ENCODE peak calls at places on chromosomes 11 and 22, in ten cellular contexts. V, T, Q, P, G, L, J, C, R and Y are unnamed samples.

GRCh38 chr11:206516-207212 is 535 bp downstream of the BET1L start:
- DNase-seq in L (peak; percentile 46), R (no peak), V (no peak), G (no peak), T (peak; percentile 23), J (peak; percentile 68), C (peak; percentile 15), Q (no peak), P (peak; percentile 62), Y (no peak)

GRCh38 chr11:565921-566509 is 5.2 kb downstream of the RASSF7 start:
- DNase-seq in T (no peak), R (no peak), P (no peak), Q (no peak), G (no peak), L (no peak), C (no peak), J (no peak), V (no peak), Y (no peak)

GRCh38 chr11:6319001-6319878 is 1.1 kb downstream of the CAVIN3 start:
- DNase-seq in J (no peak), R (no peak), P (peak; percentile 16), V (no peak), C (peak; percentile 32), Q (peak; percentile 6), L (no peak), G (peak; percentile 64), T (no peak), Y (peak; percentile 21)

GRCh38 chr11:95831198-95831883 is 41.0 kb downstream of the CEP57 start:
- DNase-seq in P (no peak), R (no peak), L (no peak), J (no peak), T (no peak), Q (no peak), V (peak; percentile 90), G (peak; percentile 77), C (peak; percentile 74), Y (no peak)

GRCh38 chr11:114102993-114103896 is 43.7 kb downstream of the ZBTB16 start:
- DNase-seq in Q (no peak), R (peak; percentile 25), T (peak; percentile 21), C (no peak), V (no peak), G (no peak), P (no peak), L (no peak), J (no peak), Y (no peak)

GRCh38 chr22:43136255-43136654 is 6.9 kb downstream of the MCAT start:
- DNase-seq in Q (peak; percentile 25), R (peak; percentile 46), C (no peak), G (peak; percentile 59), L (peak; percentile 82), V (no peak), J (no peak), T (peak; percentile 61), P (peak; percentile 57), Y (peak; percentile 82)

GRCh38 chr11:123111465-123111864 is 49.5 kb upstream of the HSPA8 start:
- DNase-seq in V (peak; percentile 51), C (peak; percentile 62), L (peak; percentile 66), R (no peak), Q (peak; percentile 58), J (no peak), T (no peak), P (no peak), G (peak; percentile 70), Y (peak; percentile 75)

GRCh38 chr11:22822204-22822603 is 7.4 kb downstream of the SVIP start:
- DNase-seq in V (no peak), R (no peak), C (no peak), P (no peak), Q (no peak), L (no peak), G (no peak), J (no peak), T (no peak), Y (no peak)

GRCh38 chr11:59172345-59173079 is 580 bp downstream of the DTX4 start:
- DNase-seq in Q (no peak), G (no peak), L (peak; percentile 66), R (peak; percentile 27), T (peak; percentile 24), J (no peak), V (no peak), C (no peak), P (peak; percentile 52), Y (peak; percentile 68)

GRCh38 chr11:65637794-65638317 is at the start of gene SIPA1:
- DNase-seq in L (peak; percentile 75), Q (peak; percentile 91), G (peak; percentile 97), R (peak; percentile 67), J (peak; percentile 84), V (peak; percentile 59), C (peak; percentile 26), P (peak; percentile 80), T (peak; percentile 75), Y (peak; percentile 90)

GRCh38 chr11:40388097-40388818 is 1071.2 kb downstream of the LRRC4C start:
- DNase-seq in J (no peak), G (no peak), P (no peak), Q (no peak), V (no peak), T (no peak), C (peak; percentile 41), L (no peak), R (no peak), Y (no peak)

GRCh38 chr22:30196141-30196866 is 50.3 kb downstream of the LIF start:
- DNase-seq in Q (peak; percentile 100), P (peak; percentile 68), L (peak; percentile 55), R (peak; percentile 70), J (no peak), V (peak; percentile 100), T (peak; percentile 82), C (peak; percentile 99), G (peak; percentile 100), Y (peak; percentile 55)

GRCh38 chr11:65439331-65440181 is 17.0 kb downstream of the NEAT1 start:
- DNase-seq in C (peak; percentile 37), P (no peak), G (peak; percentile 73), R (no peak), T (peak; percentile 35), L (no peak), J (no peak), V (no peak), Q (peak; percentile 33), Y (no peak)

GRCh38 chr22:45885941-45886395 is 91.0 kb downstream of the WNT7B start:
- DNase-seq in G (no peak), C (no peak), V (no peak), J (no peak), P (no peak), R (no peak), T (no peak), L (no peak), Q (no peak), Y (no peak)

DNA sequence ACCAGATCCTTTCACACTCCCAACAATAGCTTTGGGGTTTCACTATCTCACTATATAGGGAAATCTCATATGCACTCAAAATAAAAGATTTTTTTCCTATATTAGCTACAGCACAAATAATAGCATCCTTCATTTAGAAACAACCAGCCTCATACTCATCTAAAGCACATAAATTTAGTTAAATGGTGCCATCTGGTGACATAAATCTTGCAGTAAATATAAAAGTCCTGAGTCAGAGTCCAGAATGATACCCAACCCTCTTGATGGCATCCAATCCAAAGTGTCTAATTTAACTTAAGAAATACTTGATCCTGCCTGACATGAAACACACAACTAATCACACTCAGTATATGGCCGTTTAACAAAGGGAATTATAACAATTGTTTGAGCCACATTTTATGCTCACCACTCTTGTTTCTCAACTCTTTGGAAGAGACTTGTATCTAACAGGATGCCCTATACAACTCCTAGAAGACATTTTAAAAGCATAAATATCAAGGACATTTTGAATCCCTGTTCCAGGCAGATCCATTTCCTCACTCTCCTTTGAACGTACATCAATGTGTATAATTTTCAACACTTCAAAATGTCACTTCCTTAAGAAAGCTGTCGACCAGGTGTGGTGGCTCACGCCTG is 36.2 kb downstream of the DLG2 start:
- DNase-seq in P (no peak), V (peak; percentile 16), C (peak; percentile 49), L (peak; percentile 35), G (peak; percentile 66), R (no peak), T (no peak), J (no peak), Q (peak; percentile 60), Y (no peak)
- TF ChIP-seq CTCF in P (peak; percentile 27), V (peak; percentile 39), C (peak; percentile 63), L (peak; percentile 69), G (peak; percentile 31), R (no peak), T (no peak), J (peak; percentile 67), Q (peak; percentile 69), Y (peak; percentile 34)

DNA sequence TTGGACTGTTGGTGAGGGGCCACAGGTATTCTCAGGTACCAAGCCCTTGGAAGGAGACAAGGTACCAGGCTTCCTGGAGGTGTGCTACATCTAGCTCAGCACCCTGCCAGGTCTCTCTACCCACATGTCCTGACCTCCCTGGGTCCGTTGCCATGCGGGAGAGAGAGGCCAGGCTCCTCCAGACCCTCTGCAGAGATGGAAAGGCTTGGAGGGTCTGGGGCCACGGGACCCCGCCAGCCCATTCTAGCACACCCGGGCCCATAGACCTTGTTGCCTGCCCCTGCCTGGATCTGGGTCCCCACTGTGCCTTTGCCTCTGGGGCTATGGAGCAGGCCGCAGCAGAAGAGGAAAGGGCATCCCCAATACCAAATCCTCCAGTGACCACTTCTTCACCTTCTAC is 2.2 kb upstream of the APOC3 start:
- DNase-seq in G (no peak), L (no peak), T (no peak), R (no peak), Q (no peak), J (no peak), V (no peak), C (no peak), P (no peak), Y (no peak)
- TF ChIP-seq CTCF in G (no peak), L (no peak), T (no peak), R (no peak), Q (no peak), J (no peak), V (no peak), C (no peak), P (no peak), Y (no peak)

DNA sequence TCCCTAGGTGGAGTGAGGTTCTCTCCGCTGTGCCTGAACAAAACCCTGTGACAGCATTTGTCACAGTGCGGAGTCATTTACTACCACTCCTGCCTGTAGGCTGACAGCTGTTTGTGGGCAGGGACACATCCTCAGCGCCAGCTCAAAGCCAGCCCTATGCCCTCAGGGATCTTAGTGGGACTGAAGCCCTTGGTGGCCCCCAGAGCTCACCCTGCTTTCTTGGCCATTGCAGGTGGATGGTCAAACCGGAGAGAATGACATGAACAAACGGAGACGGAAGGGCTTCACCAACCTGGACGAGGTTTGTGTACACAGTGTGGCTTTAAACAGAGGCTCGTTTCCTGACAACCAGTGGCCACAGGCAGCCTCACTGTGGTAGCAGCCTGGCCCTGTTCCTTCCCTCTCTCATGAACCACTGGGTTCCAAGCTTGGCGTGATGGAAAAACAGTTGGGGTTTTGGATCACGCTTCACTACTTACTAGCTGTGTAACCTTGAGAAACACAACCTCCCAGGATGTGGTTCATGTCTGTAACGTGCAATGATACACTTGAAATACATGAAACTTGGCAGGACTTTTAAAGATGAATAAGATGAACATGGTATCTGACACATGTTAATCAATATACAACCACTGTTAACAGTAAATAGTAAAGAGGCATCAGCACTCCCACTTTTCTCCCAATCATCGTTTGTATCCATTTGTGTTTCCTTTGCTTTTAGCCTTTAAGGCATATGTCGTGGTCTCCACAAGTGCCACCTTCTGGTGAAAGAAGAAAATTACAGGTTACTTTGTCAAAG is 125.8 kb downstream of the MICAL2 start:
- DNase-seq in L (peak; percentile 41), G (peak; percentile 81), P (peak; percentile 32), R (peak; percentile 60), V (no peak), J (no peak), C (peak; percentile 28), Q (peak; percentile 62), T (peak; percentile 86), Y (peak; percentile 51)
- TF ChIP-seq CTCF in L (peak; percentile 79), G (peak; percentile 72), P (peak; percentile 76), R (peak; percentile 74), V (peak; percentile 72), J (peak; percentile 82), C (peak; percentile 72), Q (peak; percentile 83), T (peak; percentile 91), Y (peak; percentile 54)

GRCh38 chr11:10678106-10678505 is 15.4 kb downstream of the IRAG1 start:
- DNase-seq in V (no peak), G (no peak), J (no peak), R (no peak), T (no peak), Q (no peak), L (no peak), C (no peak), P (no peak), Y (no peak)
- TF ChIP-seq CTCF in V (no peak), G (no peak), J (no peak), R (no peak), T (no peak), Q (no peak), L (no peak), C (no peak), P (no peak), Y (no peak)